ENCODE peak calls at places on chromosomes 5 and 9, in seven cellular contexts. R is endodermal cell; Q is prostate gland; I is astrocyte; O is Panc1; D is CD8-positive, alpha-beta memory T cell; C is CD4-positive, alpha-beta memory T cell. H is an unnamed sample. For H3K27me3, the result is how much of the 10 kb centered on the place peaks cover.

GRCh38 chr5:113020461-113021273 is 44.1 kb downstream of the DCP2 start:
- DNase-seq in R (no peak), Q (no peak), I (peak), O (peak), D (no peak), C (peak), H (no peak)

GRCh38 chr5:148856424-148856823 is 30.0 kb downstream of the ADRB2 start:
- DNase-seq in R (no peak), Q (no peak), I (no peak), O (no peak), D (no peak), C (no peak), H (no peak)

GRCh38 chr9:5851445-5851844 is 18.5 kb upstream of the ERMP1 start:
- DNase-seq in R (no peak), Q (no peak), I (peak), O (no peak), D (no peak), C (no peak), H (no peak)

GRCh38 chr5:170108266-170108785 is 2.6 kb downstream of the FOXI1 start:
- DNase-seq in R (no peak), Q (no peak), I (no peak), O (no peak), D (no peak), C (no peak), H (no peak)

GRCh38 chr5:32297181-32298055 is 15.3 kb downstream of the MTMR12 start:
- DNase-seq in R (no peak), Q (no peak), I (no peak), O (no peak), D (no peak), C (no peak), H (no peak)

GRCh38 chr5:68405026-68405684 is 189.6 kb downstream of the PIK3R1 start:
- DNase-seq in R (no peak), Q (no peak), I (no peak), O (no peak), D (no peak), C (no peak), H (no peak)

GRCh38 chr9:126155756-126156664 is 170.6 kb upstream of the MVB12B start:
- DNase-seq in R (no peak), Q (no peak), I (no peak), O (no peak), D (no peak), C (no peak), H (no peak)

GRCh38 chr5:177085985-177086917 is at the start of gene FGFR4:
- DNase-seq in R (peak), Q (peak), I (peak), O (no peak), D (peak), C (no peak), H (no peak)

GRCh38 chr9:127388856-127389238 is 8.1 kb upstream of the SLC2A8 start:
- DNase-seq in R (no peak), Q (no peak), I (no peak), O (no peak), D (no peak), C (no peak), H (no peak)

GRCh38 chr9:33223696-33224095 is 16.3 kb upstream of the SPINK4 start:
- DNase-seq in R (no peak), Q (no peak), I (no peak), O (no peak), D (no peak), C (no peak), H (no peak)

GRCh38 chr9:130327781-130328348 is 62.3 kb downstream of the HMCN2 start:
- DNase-seq in R (no peak), Q (no peak), I (peak), O (no peak), D (no peak), C (no peak), H (no peak)

GRCh38 chr9:133589454-133590227 is 19.5 kb downstream of the FAM163B start:
- DNase-seq in R (peak), Q (no peak), I (no peak), O (no peak), D (peak), C (peak), H (no peak)

GRCh38 chr9:20479419-20480155 is 142.7 kb downstream of the MLLT3 start:
- DNase-seq in R (no peak), Q (no peak), I (no peak), O (no peak), D (no peak), C (no peak), H (no peak)

GRCh38 chr5:174453690-174454089 is 270.7 kb upstream of the MSX2 start:
- DNase-seq in R (no peak), Q (peak), I (no peak), O (no peak), D (no peak), C (peak), H (no peak)

GRCh38 chr5:33275391-33275790 is 165.4 kb upstream of the TARS1 start:
- DNase-seq in R (no peak), Q (no peak), I (peak), O (no peak), D (no peak), C (no peak), H (no peak)

GRCh38 chr5:170442921-170443320 is 53.8 kb upstream of the KCNMB1 start:
- DNase-seq in R (no peak), Q (no peak), I (no peak), O (no peak), D (no peak), C (no peak), H (no peak)

GRCh38 chr5:74643160-74643562 is 2.6 kb upstream of the ENC1 start:
- DNase-seq in R (no peak), Q (no peak), I (peak), O (peak), D (no peak), C (no peak), H (no peak)

GRCh38 chr9:112605518-112605917 is 112.4 kb downstream of the INIP start:
- DNase-seq in R (no peak), Q (no peak), I (no peak), O (no peak), D (no peak), C (no peak), H (no peak)

GRCh38 chr5:59042201-59042600 is 459.3 kb downstream of the RAB3C start:
- DNase-seq in R (no peak), Q (no peak), I (peak), O (no peak), D (no peak), C (no peak), H (no peak)

GRCh38 chr5:52769061-52769460 is 18.7 kb upstream of the ITGA1 start:
- DNase-seq in R (no peak), Q (no peak), I (no peak), O (no peak), D (no peak), C (no peak), H (no peak)

GRCh38 chr9:84435902-84436301 is 95.3 kb upstream of the SLC28A3 start:
- DNase-seq in R (no peak), Q (no peak), I (no peak), O (no peak), D (no peak), C (no peak), H (no peak)

GRCh38 chr5:52825826-52826225 is 38.1 kb downstream of the ITGA1 start:
- DNase-seq in R (no peak), Q (no peak), I (no peak), O (no peak), D (no peak), C (no peak), H (no peak)

GRCh38 chr5:150053695-150054392 is 32.5 kb downstream of the CSF1R start:
- DNase-seq in R (peak), Q (no peak), I (no peak), O (no peak), D (no peak), C (no peak), H (no peak)
- H3K27me3 ChIP-seq in R (under half), Q (under half), I (under half), O (under half), D (under half), C (under half), H (under half)

DNA sequence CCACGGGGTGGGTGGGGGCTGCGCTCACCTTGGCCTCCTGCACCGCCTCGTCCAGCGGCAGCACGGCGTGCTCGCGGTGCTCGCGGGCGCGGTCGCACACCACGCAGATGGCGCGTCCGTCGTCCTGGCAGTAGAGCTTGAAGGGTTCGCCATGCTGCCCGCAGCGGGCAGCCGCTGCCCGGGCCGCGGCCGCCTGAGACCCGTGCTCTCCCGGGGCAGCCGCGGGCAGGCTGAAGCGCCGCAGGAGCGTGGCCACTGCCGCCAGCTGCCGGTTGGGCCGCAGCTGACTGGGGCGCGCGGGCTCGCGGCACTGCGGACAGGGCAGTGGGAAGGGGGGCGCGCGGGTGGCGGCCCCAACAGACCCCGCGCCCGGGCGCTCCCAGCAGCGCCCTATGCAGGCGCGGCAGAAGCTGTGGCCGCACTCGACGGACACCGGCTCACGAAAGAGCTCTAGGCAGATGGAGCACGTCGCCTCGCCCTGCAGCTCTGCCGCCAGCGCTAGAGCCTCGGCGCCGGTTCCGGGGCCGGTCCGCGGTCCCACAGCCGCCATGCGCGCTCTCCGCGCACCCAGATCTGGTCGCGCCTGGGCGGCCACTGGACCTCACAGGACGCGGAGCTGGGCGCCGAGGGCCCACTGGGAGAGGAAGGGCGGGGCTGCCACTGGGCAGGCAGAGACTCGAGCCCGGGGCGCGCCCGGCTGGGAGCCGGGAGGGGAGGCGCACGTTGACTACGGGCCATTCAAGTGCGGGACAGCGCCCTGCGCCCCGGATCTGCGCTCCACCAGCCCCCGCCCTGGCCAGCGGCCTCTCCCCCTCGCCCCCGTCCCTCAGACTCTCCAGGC is at the start of gene TRIM7:
- DNase-seq in R (peak), Q (no peak), I (no peak), O (no peak), D (no peak), C (peak), H (no peak)
- H3K27me3 ChIP-seq in R (half or more), Q (under half), I (under half), O (under half), D (under half), C (under half), H (under half)

GRCh38 chr5:11502783-11503182 is 401.5 kb downstream of the CTNND2 start:
- DNase-seq in R (no peak), Q (no peak), I (no peak), O (no peak), D (no peak), C (no peak), H (no peak)
- H3K27me3 ChIP-seq in R (under half), Q (under half), I (under half), O (under half), D (under half), C (under half), H (under half)

GRCh38 chr9:135582541-135582940 is 21.0 kb downstream of the PAEP start:
- DNase-seq in R (no peak), Q (no peak), I (no peak), O (no peak), D (no peak), C (no peak), H (no peak)
- H3K27me3 ChIP-seq in R (under half), Q (under half), I (under half), O (under half), D (under half), C (under half), H (under half)

GRCh38 chr9:37004424-37004935 is 29.6 kb downstream of the PAX5 start:
- DNase-seq in R (no peak), Q (no peak), I (no peak), O (no peak), D (no peak), C (no peak), H (no peak)
- H3K27me3 ChIP-seq in R (half or more), Q (under half), I (half or more), O (under half), D (under half), C (under half), H (under half)

DNA sequence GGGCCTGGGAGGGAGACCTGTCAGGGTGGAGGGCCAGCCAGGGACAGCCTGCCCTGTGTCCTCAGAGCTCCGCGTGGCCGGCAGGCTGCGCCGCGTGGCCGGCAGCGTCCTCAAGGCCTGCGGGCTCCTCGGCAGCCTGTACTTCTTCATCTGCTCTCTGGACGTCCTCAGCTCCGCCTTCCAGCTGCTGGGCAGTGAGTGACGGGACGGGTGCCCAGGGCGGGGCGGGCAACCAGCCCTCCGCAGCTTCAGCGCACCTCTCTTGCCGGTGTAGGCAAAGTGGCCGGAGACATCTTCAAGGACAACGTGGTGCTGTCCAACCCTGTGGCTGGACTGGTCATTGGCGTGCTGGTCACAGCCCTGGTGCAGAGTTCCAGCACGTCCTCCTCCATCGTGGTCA is 1.8 kb downstream of the SLC34A3 start:
- DNase-seq in R (no peak), Q (no peak), I (no peak), O (no peak), D (no peak), C (no peak), H (no peak)
- H3K27me3 ChIP-seq in R (under half), Q (under half), I (under half), O (under half), D (under half), C (under half), H (under half)

H was measured in thoracic aorta.